ENCODE peak calls at places on chromosomes 3 and 15, in six cellular contexts. H, X, I, L, K and V are unnamed samples.

GRCh38 chr3:107409365-107409764 is 32.1 kb downstream of the CCDC54 start:
- DNase-seq in H (no peak), K (no peak), L (no peak), I (peak), X (no peak), V (no peak)

GRCh38 chr3:114615535-114616064 is 321.8 kb downstream of the TIGIT start:
- DNase-seq in K (no peak), H (no peak), I (no peak), L (no peak), X (no peak), V (no peak)

GRCh38 chr3:10957976-10958749 is 34.4 kb upstream of the SLC6A1 start:
- DNase-seq in L (no peak), H (no peak), I (no peak), X (peak), K (peak), V (no peak)

GRCh38 chr3:59877679-59878427 is 828.0 kb upstream of the CFAP20DC start:
- DNase-seq in H (no peak), L (peak), K (no peak), X (no peak), I (peak), V (no peak)

GRCh38 chr3:59567656-59568055 is 517.8 kb upstream of the CFAP20DC start:
- DNase-seq in K (no peak), X (no peak), H (no peak), L (peak), I (no peak), V (no peak)

GRCh38 chr3:78221796-78222195 is 1181.9 kb downstream of the ROBO2 start:
- DNase-seq in H (no peak), L (peak), K (no peak), I (no peak), X (no peak), V (no peak)

GRCh38 chr15:67154249-67154648 is 88.8 kb downstream of the SMAD3 start:
- DNase-seq in H (no peak), X (no peak), K (no peak), L (no peak), I (no peak), V (no peak)

GRCh38 chr15:72835289-72835890 is 51.8 kb upstream of the ADPGK start:
- DNase-seq in K (no peak), H (no peak), L (peak), I (peak), X (no peak), V (no peak)

GRCh38 chr3:15359677-15360397 is 27.5 kb upstream of the SH3BP5 start:
- DNase-seq in L (peak), H (no peak), K (no peak), I (peak), X (no peak), V (no peak)

GRCh38 chr15:62969442-62970089 is 73.0 kb upstream of the TPM1 start:
- DNase-seq in X (no peak), K (no peak), H (no peak), I (no peak), L (peak), V (no peak)

GRCh38 chr3:10702961-10703740 is 112.9 kb upstream of the SLC6A11 start:
- DNase-seq in L (peak), I (no peak), K (no peak), X (no peak), H (no peak), V (no peak)

GRCh38 chr3:57952208-57952631 is 56.0 kb upstream of the FLNB start:
- DNase-seq in K (peak), X (no peak), I (peak), H (no peak), L (peak), V (peak)

GRCh38 chr15:88994286-88994685 is 81.1 kb upstream of the MFGE8 start:
- DNase-seq in K (no peak), I (peak), L (no peak), H (no peak), X (no peak), V (no peak)

DNA sequence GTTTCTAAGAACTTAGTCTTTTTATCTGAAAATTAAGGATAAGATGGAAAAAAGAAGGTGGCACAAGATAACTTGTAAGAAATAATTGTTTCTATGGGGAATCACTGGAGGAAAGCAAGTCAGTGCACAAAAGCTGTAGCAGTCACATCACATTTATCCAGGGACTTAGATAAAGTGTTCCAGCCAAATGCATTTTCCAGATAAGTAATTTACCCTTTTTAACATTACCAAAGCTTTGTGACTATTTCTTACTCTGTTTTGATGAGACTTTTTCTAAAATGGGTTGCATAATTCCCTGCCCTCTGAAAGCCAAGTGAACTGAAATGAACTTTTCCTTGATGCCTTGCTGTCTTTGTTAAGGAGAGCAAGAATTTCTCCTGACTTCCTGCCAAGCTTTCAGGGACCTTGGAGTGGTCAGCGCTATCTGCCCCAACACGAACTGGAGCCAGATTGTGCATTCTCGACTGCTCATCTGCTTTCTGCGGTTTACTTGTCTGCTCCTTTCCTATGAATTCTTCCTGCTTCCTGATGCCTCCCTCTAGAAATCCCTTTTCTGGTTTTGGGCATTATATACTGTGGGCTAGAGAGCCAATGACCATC is 34.9 kb downstream of the EIF4E3 start:
- DNase-seq in L (peak), X (no peak), H (no peak), K (no peak), I (peak), V (no peak)
- H3K4me3 ChIP-seq in L (no peak), X (no peak), H (no peak), K (no peak), I (no peak), V (no peak)

GRCh38 chr15:99306694-99307338 is 55.5 kb downstream of the LRRC28 start:
- DNase-seq in X (peak), L (peak), K (peak), I (no peak), H (no peak), V (no peak)
- H3K4me3 ChIP-seq in X (no peak), L (no peak), K (peak), I (no peak), H (peak), V (peak)

GRCh38 chr3:38453914-38454178 is 156 bp downstream of the ACVR2B start:
- DNase-seq in H (no peak), I (no peak), L (no peak), X (no peak), K (no peak), V (no peak)
- H3K4me3 ChIP-seq in H (peak), I (peak), L (peak), X (peak), K (peak), V (peak)

GRCh38 chr15:99929266-99929665 is 196.0 kb upstream of the LYSMD4 start:
- DNase-seq in I (no peak), L (no peak), H (no peak), X (no peak), K (no peak), V (no peak)

GRCh38 chr15:99930696-99931095 is 197.5 kb upstream of the LYSMD4 start:
- DNase-seq in K (no peak), H (no peak), I (no peak), X (no peak), L (peak), V (no peak)

GRCh38 chr15:99925661-99926461 is 192.6 kb upstream of the LYSMD4 start:
- DNase-seq in L (peak), K (peak), I (peak), H (peak), X (peak), V (no peak)

GRCh38 chr15:99931703-99932603 is 198.7 kb upstream of the LYSMD4 start:
- DNase-seq in H (no peak), K (no peak), L (peak), I (no peak), X (no peak), V (no peak)

DNA sequence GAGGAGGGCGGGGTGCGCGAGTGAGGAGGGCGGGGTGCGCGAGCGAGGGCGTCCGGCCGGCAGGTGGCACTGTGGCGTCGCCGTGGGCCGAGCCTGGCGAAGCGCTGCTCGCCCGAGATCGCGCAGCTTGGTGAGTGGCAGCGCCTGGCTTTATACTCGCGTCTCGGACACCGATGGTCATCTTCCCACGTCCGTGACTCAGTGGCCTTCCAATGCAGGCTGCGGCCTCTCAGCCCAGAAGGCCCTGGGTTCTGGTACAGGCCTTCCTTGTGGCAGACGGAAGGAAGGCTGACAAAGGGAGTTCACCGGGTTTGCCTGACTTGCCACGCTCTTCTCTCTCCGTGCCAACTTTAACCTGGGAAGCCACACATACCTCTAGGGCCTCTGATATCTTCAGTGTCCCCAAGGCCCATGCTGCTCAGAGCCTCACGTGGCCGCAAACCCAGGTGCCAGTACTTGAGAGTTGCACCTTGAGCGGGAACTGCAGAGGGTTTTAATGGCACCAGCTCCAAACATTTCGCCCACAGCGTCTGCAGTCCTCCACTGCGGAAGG is 195.3 kb upstream of the LYSMD4 start:
- DNase-seq in L (peak), H (peak), X (peak), K (peak), I (peak), V (peak)
- H3K4me3 ChIP-seq in L (peak), H (peak), X (peak), K (peak), I (peak), V (peak)

GRCh38 chr3:48560648-48561018 is 2.9 kb downstream of the UCN2 start:
- DNase-seq in K (no peak), H (no peak), I (no peak), L (no peak), X (no peak), V (no peak)
- H3K4me3 ChIP-seq in K (peak), H (no peak), I (peak), L (no peak), X (peak), V (peak)

DNA sequence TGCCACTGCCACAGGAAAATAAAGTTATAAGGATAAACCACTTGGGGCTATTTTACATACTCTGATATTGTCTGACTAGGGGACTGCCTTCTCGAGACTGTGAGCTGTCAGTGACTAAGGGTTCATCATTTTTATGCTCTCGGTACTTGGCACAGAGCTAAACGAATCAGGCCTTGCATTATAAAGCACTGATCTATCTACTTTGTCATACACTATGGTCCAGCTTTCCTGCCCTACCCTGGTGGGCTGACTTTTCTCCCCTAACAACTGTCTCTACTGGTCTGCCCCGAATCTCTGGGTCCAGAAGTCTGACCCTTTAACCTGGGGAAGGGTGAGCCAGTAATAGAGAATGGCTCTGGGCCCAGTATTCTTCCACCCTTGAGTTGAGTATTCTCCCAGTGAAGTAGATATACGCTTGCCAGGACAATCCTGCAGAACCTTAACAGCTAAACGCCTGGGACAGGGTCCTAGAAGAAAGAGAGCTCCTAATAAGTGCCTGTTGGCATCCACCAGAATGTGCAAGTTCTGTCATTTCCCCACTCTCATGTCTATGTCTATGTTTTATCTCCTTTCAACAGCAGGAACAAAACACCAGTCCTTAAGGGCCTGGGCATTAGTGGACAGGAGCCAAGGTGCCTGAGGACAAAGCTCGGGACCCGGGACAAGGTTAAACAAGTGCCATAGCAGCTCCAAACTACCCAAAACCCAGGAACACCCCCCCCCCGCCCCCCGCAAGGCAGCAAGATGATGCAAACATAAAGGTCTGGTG is 1.3 kb downstream of the LARP6 start:
- DNase-seq in L (peak), H (no peak), K (no peak), X (no peak), I (peak), V (no peak)
- H3K4me3 ChIP-seq in L (peak), H (no peak), K (peak), X (peak), I (peak), V (peak)

GRCh38 chr3:139558351-139559170 is 19.0 kb upstream of the RBP1 start:
- DNase-seq in H (no peak), L (peak), X (no peak), K (no peak), I (no peak), V (no peak)
- H3K4me3 ChIP-seq in H (no peak), L (no peak), X (no peak), K (no peak), I (no peak), V (no peak)

DNA sequence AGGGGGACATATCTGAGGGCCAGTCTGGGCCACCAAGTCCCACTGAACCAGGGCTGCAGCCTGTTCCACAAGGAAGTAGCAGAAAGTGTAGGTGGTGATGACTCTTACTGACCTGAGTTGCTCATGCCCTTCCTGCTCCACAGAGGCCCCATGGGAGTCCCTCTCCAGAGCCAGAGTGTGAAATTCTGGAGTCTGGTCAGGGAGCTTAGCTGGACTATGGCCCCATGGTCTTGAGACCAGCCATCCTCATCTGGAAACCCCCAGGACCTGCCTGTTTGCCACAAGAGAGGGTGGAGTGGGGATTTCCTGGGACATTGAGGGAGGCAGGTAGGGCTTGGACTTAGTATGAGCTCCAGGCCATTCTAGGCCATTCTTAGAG is 3.0 kb downstream of the SPINT1 start:
- DNase-seq in X (peak), I (no peak), K (no peak), H (no peak), L (peak), V (no peak)
- H3K4me3 ChIP-seq in X (peak), I (no peak), K (no peak), H (no peak), L (peak), V (no peak)